ENCODE peak calls at places on chromosomes 1 and 21, in five cellular contexts. A is PC-3, C is HFF-Myc, E is glutamatergic neuron, T is fibroblast of pulmonary artery. I is an unnamed sample.

GRCh38 chr21:16633851-16634521 is 878.9 kb upstream of the CXADR start:
- DNase-seq in E (no peak), C (no peak), A (no peak), T (peak), I (peak)

GRCh38 chr21:44427241-44428120 is 27.8 kb upstream of the LRRC3 start:
- DNase-seq in E (no peak), T (no peak), C (no peak), A (no peak), I (no peak)

GRCh38 chr21:39911286-39911685 is 44.0 kb downstream of the PCP4 start:
- DNase-seq in C (no peak), E (no peak), A (peak), T (no peak), I (no peak)

GRCh38 chr1:92476071-92476607 is 10.6 kb downstream of the GFI1 start:
- DNase-seq in C (no peak), T (no peak), A (no peak), E (no peak), I (no peak)

GRCh38 chr21:28971171-28971570 is 21.5 kb downstream of the LTN1 start:
- DNase-seq in E (no peak), C (no peak), T (peak), A (no peak), I (peak)

GRCh38 chr1:47449702-47450552 is 12.1 kb downstream of the FOXD2 start:
- DNase-seq in C (no peak), T (no peak), A (peak), E (peak), I (peak)

GRCh38 chr1:182410620-182411273 is 10.3 kb upstream of the TEDDM1 start:
- DNase-seq in C (no peak), E (no peak), A (no peak), T (no peak), I (peak)

GRCh38 chr1:15153184-15153841 is at the start of gene TMEM51:
- DNase-seq in C (no peak), A (peak), T (peak), E (peak), I (peak)

GRCh38 chr1:47438321-47439150 is 692 bp downstream of the FOXD2 start:
- DNase-seq in C (no peak), A (no peak), T (no peak), E (no peak), I (no peak)

GRCh38 chr1:25066253-25066652 is 136.2 kb upstream of the RUNX3 start:
- DNase-seq in E (peak), T (no peak), C (no peak), A (no peak), I (no peak)

GRCh38 chr1:228150021-228150457 is 309 bp downstream of the GJC2 start:
- DNase-seq in A (no peak), E (no peak), C (no peak), T (no peak), I (no peak)

GRCh38 chr1:48249868-48250267 is 27.4 kb downstream of the SLC5A9 start:
- DNase-seq in E (no peak), C (no peak), T (no peak), A (peak), I (no peak)

GRCh38 chr21:27648560-27648959 is 681.7 kb upstream of the ADAMTS5 start:
- DNase-seq in C (peak), A (peak), T (peak), E (no peak), I (peak)

GRCh38 chr1:107184888-107185287 is 44.0 kb downstream of the NTNG1 start:
- DNase-seq in E (no peak), C (no peak), T (no peak), A (no peak), I (no peak)

GRCh38 chr1:209899948-209900347 is 38.1 kb upstream of the SYT14 start:
- DNase-seq in C (no peak), E (no peak), A (peak), T (no peak), I (no peak)

GRCh38 chr1:15680614-15681345 is 3.3 kb upstream of the PLEKHM2 start:
- DNase-seq in A (peak), C (no peak), T (peak), E (no peak), I (peak)

GRCh38 chr1:186813420-186813819 is 15.3 kb upstream of the PLA2G4A start:
- DNase-seq in T (no peak), C (no peak), A (no peak), E (no peak), I (no peak)

GRCh38 chr1:53560572-53561487 is 101.6 kb downstream of the DMRTB1 start:
- DNase-seq in C (no peak), E (peak), T (no peak), A (no peak), I (no peak)

GRCh38 chr1:87113313-87113712 is 198.9 kb downstream of the HS2ST1 start:
- DNase-seq in T (peak), C (no peak), A (no peak), E (no peak), I (peak)

GRCh38 chr1:88998716-88999115 is 6.3 kb upstream of the KYAT3 start:
- DNase-seq in E (no peak), T (peak), A (peak), C (peak), I (peak)
- TF ChIP-seq CTCF in E (peak), T (peak), A (peak), C (no peak), I (peak)

GRCh38 chr1:31297273-31298247 is 728 bp downstream of the ZCCHC17 start:
- DNase-seq in T (peak), E (peak), C (no peak), A (peak), I (peak)

GRCh38 chr1:31299365-31299764 is 2.5 kb downstream of the ZCCHC17 start:
- DNase-seq in T (peak), C (no peak), A (peak), E (no peak), I (peak)

GRCh38 chr1:31295874-31296485 is 608 bp downstream of the SNRNP40 start:
- DNase-seq in A (no peak), C (no peak), T (no peak), E (no peak), I (peak)

GRCh38 chr1:31300193-31300592 is 3.4 kb downstream of the ZCCHC17 start:
- DNase-seq in E (no peak), A (no peak), T (no peak), C (no peak), I (no peak)

GRCh38 chr1:31296486-31297272 is at the start of the genes SNRNP40 and ZCCHC17:
- DNase-seq in A (peak), E (peak), T (peak), C (peak), I (peak)
- TF ChIP-seq CTCF in A (no peak), E (no peak), T (peak), C (no peak), I (peak)

DNA sequence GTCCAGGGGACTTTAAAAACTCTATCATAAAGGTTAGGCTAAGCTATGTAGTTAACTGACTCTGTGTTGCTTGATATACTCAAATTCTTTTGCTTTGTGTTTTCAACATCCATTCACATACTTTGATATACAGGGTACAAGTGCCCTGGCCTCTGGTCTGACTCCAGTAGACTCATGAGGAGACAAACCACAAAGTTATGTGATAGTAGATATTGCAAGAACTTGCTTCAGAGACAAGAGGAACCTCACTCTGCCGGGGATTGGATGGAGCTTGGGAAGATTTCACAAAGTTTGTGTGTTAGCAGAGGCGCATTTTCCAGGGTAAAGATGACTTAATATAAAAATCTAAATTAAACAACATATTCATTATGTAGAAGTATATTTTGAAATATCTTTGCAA is 1.4 kb downstream of the GORAB start:
- DNase-seq in E (no peak), A (no peak), C (no peak), T (peak), I (peak)
- TF ChIP-seq CTCF in E (no peak), A (no peak), C (no peak), T (no peak), I (no peak)

DNA sequence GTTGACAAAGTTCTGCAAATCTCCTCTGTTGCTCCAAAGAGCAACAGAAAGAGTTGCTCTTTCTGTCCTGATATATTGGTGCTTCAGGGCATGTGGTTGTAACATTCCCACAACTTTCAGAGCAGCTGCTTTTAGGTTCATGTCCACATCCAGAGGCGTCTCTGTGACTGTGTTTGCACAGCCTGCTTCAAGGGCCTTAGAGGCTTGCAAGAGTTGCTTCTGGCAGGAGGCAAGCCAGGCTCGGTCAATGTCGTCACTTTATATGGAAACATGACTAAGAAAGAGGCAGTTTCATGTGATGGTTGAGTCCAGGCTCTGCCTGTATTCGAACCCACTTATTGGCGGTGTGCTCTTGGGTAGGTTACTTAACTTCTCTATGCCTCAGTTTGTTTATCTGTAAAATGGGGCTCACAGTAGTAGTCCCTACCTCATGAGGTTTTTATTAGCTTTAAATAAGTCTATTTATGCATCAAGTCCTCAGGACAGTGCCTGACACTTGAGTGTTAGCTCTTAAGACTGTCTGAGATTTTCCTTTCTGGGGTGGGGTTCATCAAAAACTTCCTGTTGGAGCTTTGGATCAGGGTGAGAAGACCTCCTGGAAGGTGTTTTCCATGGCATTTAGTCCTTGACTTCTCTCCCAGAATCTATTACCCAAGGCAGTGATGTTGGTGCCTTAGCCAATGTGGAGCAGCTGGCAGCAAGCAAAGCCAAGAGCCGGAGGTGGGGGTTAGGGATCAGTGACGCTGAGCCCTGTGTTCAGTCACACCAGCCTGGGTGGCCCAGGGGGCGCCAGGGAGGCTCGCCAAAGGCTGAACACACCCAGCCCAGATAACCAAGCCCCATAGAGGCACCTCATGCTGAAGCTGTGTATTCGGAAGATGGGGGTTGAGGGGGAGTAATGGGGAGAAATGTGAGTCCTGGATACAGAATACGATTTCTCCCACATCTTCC is 18.9 kb downstream of the LHX4 start:
- DNase-seq in E (peak), T (no peak), C (no peak), A (no peak), I (no peak)
- TF ChIP-seq CTCF in E (no peak), T (peak), C (peak), A (peak), I (peak)

DNA sequence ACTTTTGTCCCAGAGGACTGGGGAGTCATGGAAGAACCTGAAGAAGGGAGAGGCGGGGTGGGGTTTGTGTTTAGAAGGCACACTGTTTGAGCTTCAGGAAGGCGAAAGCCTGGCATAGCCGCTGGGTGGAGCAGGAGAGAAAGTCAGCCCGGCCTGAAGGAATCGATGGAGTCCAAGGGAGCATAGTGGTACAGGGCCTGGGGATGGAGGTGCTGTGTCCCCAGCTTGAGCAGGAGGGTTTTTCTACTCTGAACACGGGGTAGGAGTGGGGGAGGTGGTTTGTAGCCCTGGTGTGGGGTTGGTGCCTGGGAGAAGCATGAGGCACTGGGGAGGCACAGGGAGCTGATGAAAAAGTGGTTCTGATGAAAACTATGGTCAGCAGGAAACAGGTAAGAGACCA is 4.7 kb upstream of the CCDC24 start:
- DNase-seq in T (no peak), A (no peak), C (no peak), E (no peak), I (no peak)
- TF ChIP-seq CTCF in T (peak), A (no peak), C (no peak), E (no peak), I (no peak)

GRCh38 chr1:55285849-55286248 is 70.7 kb upstream of the USP24 start:
- DNase-seq in E (no peak), C (no peak), A (peak), T (no peak), I (peak)
- TF ChIP-seq CTCF in E (no peak), C (no peak), A (peak), T (no peak), I (no peak)

DNA sequence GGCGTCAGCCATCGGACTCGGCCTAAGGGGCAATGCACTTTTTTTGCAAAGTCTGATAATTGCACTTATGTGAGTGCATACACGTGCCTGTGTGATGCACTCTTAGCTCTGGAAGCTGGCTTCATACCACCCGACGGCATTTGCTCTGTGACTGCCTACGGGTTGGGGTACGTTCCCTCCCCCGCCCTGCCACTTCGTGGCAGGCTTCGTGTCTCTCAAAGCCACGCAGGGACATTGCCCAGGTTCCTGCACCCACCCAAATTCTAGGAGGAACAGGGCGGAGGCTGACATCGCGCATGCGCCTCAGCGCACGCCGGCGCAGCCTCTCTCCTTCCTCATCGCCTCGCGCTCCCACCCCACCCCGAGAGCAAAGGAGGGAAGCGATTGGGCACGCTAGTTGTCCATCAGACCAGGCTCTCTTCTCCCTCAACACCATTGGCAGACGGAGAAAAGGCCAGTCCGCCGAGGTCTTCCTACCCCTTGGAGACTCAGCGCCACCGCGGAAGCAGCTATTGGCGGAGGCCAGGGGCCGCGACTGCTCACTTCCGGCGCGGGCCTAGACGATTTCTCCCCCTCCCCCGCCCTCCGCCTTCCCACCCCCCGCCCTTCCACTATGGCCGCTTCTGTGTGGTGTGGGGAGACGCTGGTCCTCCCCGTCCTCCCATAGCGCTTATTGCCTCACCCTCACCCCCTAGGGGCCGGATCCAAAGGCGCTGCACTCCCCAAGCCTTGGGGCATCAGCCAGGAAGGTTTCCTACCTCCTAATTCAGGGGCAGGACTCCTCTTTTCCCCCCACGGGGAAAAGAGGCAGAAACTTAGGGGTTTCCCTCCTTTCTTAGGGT is at the start of gene INTS3:
- DNase-seq in A (peak), E (peak), T (peak), C (peak), I (peak)
- TF ChIP-seq CTCF in A (no peak), E (no peak), T (no peak), C (no peak), I (peak)